ENCODE peak calls at places on chromosomes 5 and 9, in ten cellular contexts. X is NCI-H1092; H is aorta; M is Karpas-422; B is stimulated activated CD4-positive, alpha-beta T cell treated with anti-CD3 and anti-CD28 coated beads, Interleukin-1b, Interleukin-23, amount 100 ng/mL, for 1 hour; N is stomach; F is posterior cingulate gyrus; L is stimulated activated CD8-positive, alpha-beta memory T cell treated with anti-CD3 and anti-CD28 coated beads, Interleukin-2, amount 100 ng/mL, for 1 hour; Q is cerebellum; K is tibial nerve. A is an unnamed sample.

GRCh38 chr5:59117320-59117719 is 534.4 kb downstream of the RAB3C start:
- DNase-seq in Q (no peak), L (no peak), M (no peak), F (no peak), K (no peak), N (no peak), B (no peak), H (no peak), X (no peak), A (no peak)

GRCh38 chr9:93397664-93398381 is 53.7 kb upstream of the FAM120A start:
- DNase-seq in N (no peak), Q (no peak), L (no peak), X (no peak), F (no peak), H (no peak), M (no peak), K (no peak), B (no peak), A (no peak)

GRCh38 chr5:135343417-135343816 is 55.6 kb downstream of the MACROH2A1 start:
- DNase-seq in M (no peak), B (no peak), H (no peak), X (no peak), K (no peak), L (no peak), N (no peak), F (no peak), Q (no peak), A (no peak)

GRCh38 chr9:94705162-94705712 is 21.3 kb upstream of the AOPEP start:
- DNase-seq in B (no peak), H (no peak), X (no peak), M (no peak), N (no peak), L (no peak), F (no peak), K (no peak), Q (no peak), A (no peak)

GRCh38 chr9:118928723-118929122 is 440.5 kb downstream of the BRINP1 start:
- DNase-seq in B (no peak), X (no peak), Q (no peak), L (no peak), N (no peak), K (no peak), M (no peak), F (no peak), H (no peak), A (no peak)

GRCh38 chr9:91502475-91502874 is 78.8 kb upstream of the NFIL3 start:
- DNase-seq in N (no peak), B (no peak), L (no peak), M (no peak), Q (no peak), X (no peak), F (no peak), K (no peak), H (no peak), A (no peak)

GRCh38 chr9:78567693-78568092 is 270.8 kb downstream of the PSAT1 start:
- DNase-seq in X (no peak), M (no peak), N (no peak), Q (no peak), B (no peak), H (no peak), L (no peak), F (no peak), K (no peak), A (no peak)

GRCh38 chr9:122205176-122205575 is 23.6 kb downstream of the LHX6 start:
- DNase-seq in K (no peak), X (no peak), H (no peak), M (no peak), B (no peak), F (no peak), L (no peak), Q (no peak), N (no peak), A (no peak)

GRCh38 chr5:172694061-172694460 is 53.0 kb downstream of the NEURL1B start:
- DNase-seq in H (no peak), F (no peak), B (no peak), N (no peak), M (no peak), Q (no peak), L (no peak), X (no peak), K (no peak), A (no peak)

GRCh38 chr5:175872287-175873089 is 1.1 kb downstream of the CPLX2 start:
- DNase-seq in H (no peak), L (no peak), Q (peak), M (no peak), X (no peak), B (no peak), F (no peak), K (no peak), N (no peak), A (no peak)

GRCh38 chr9:136566899-136567298 is 21.1 kb upstream of the NOTCH1 start:
- DNase-seq in H (no peak), N (peak), M (no peak), L (no peak), X (no peak), F (peak), K (peak), B (no peak), Q (peak), A (no peak)

GRCh38 chr9:96121162-96121561 is 180.8 kb downstream of the HSD17B3 start:
- DNase-seq in L (no peak), M (no peak), N (no peak), H (no peak), Q (no peak), X (no peak), F (no peak), B (no peak), K (no peak), A (no peak)

GRCh38 chr9:126797903-126798302 is 6.9 kb upstream of the ZBTB43 start:
- DNase-seq in B (no peak), X (no peak), H (no peak), K (no peak), F (no peak), M (no peak), L (no peak), Q (no peak), N (no peak), A (no peak)

GRCh38 chr5:31987985-31988710 is 186.0 kb downstream of the GOLPH3 start:
- DNase-seq in N (no peak), K (no peak), L (no peak), B (no peak), F (no peak), Q (no peak), M (no peak), H (no peak), X (no peak), A (no peak)

GRCh38 chr5:65163698-65164097 is 318.0 kb downstream of the ADAMTS6 start:
- DNase-seq in X (no peak), Q (no peak), H (no peak), F (no peak), L (no peak), K (no peak), B (no peak), N (no peak), M (no peak), A (no peak)

GRCh38 chr5:146919304-146919703 is 40.7 kb upstream of the PPP2R2B start:
- DNase-seq in N (no peak), L (no peak), H (no peak), M (no peak), X (no peak), Q (no peak), K (no peak), F (no peak), B (no peak), A (no peak)

GRCh38 chr9:21395778-21396717 is 10.8 kb upstream of the IFNA2 start:
- DNase-seq in H (peak), F (peak), M (peak), K (no peak), L (peak), X (peak), B (peak), Q (peak), N (peak), A (peak)

GRCh38 chr9:98396236-98396635 is 140.8 kb upstream of the TBC1D2 start:
- DNase-seq in X (no peak), M (no peak), K (no peak), B (no peak), N (no peak), L (no peak), Q (no peak), H (no peak), F (no peak), A (no peak)

GRCh38 chr9:127318651-127319167 is 54.1 kb downstream of the GARNL3 start:
- DNase-seq in M (peak), Q (no peak), N (no peak), F (no peak), H (no peak), B (no peak), K (no peak), X (no peak), L (no peak), A (no peak)

GRCh38 chr5:58460727-58461286 is 921 bp upstream of the PLK2 start:
- DNase-seq in H (peak), M (peak), K (peak), L (peak), F (peak), N (peak), B (peak), X (peak), Q (peak), A (peak)

GRCh38 chr9:4118666-4119065 is 181.2 kb downstream of the GLIS3 start:
- DNase-seq in N (no peak), Q (no peak), K (no peak), M (no peak), B (no peak), F (no peak), H (no peak), L (no peak), X (no peak), A (no peak)

GRCh38 chr5:13566903-13567339 is 377.6 kb downstream of the DNAH5 start:
- DNase-seq in X (no peak), F (no peak), M (no peak), L (no peak), N (no peak), Q (no peak), H (no peak), B (no peak), K (no peak), A (no peak)

GRCh38 chr5:87539839-87540238 is 127.1 kb upstream of the CCNH start:
- DNase-seq in B (no peak), Q (no peak), H (no peak), K (no peak), M (no peak), X (no peak), N (no peak), L (no peak), F (no peak), A (no peak)

GRCh38 chr5:6717247-6717646 is 4.0 kb downstream of the TENT4A start:
- DNase-seq in K (no peak), B (no peak), H (no peak), F (no peak), M (no peak), L (no peak), Q (no peak), X (no peak), N (no peak), A (no peak)

GRCh38 chr5:142317173-142317572 is 7.6 kb downstream of the SPRY4 start:
- DNase-seq in K (no peak), H (no peak), X (no peak), F (no peak), M (no peak), Q (no peak), L (no peak), N (no peak), B (no peak), A (no peak)

GRCh38 chr9:99011161-99011709 is 67.5 kb downstream of the COL15A1 start:
- DNase-seq in K (no peak), X (peak), Q (no peak), B (no peak), M (no peak), N (no peak), L (no peak), H (no peak), F (no peak), A (peak)

GRCh38 chr9:37966443-37967271 is 62.7 kb upstream of the SLC25A51 start:
- DNase-seq in L (no peak), B (no peak), X (no peak), Q (no peak), H (peak), M (no peak), N (peak), K (no peak), F (no peak), A (no peak)

GRCh38 chr5:38755171-38755570 is 90.6 kb upstream of the OSMR start:
- DNase-seq in K (no peak), Q (no peak), M (no peak), F (no peak), B (no peak), X (no peak), H (no peak), L (no peak), N (no peak), A (no peak)

GRCh38 chr9:118577121-118577520 is 792.1 kb downstream of the BRINP1 start:
- DNase-seq in M (no peak), N (no peak), K (no peak), Q (no peak), L (no peak), X (no peak), F (no peak), B (no peak), H (no peak), A (no peak)

GRCh38 chr5:19837536-19838179 is 150.3 kb downstream of the CDH18 start:
- DNase-seq in M (no peak), N (no peak), B (no peak), L (no peak), F (peak), H (no peak), Q (peak), X (no peak), K (no peak), A (no peak)

GRCh38 chr9:69822091-69822750 is 1.6 kb downstream of the CFAP95 start:
- DNase-seq in L (no peak), K (no peak), B (no peak), F (no peak), N (no peak), M (peak), X (no peak), H (no peak), Q (no peak), A (no peak)

GRCh38 chr5:127854520-127854919 is 151.3 kb downstream of the CCDC192 start:
- DNase-seq in B (no peak), Q (no peak), M (no peak), K (no peak), H (no peak), F (no peak), N (no peak), X (no peak), L (no peak), A (no peak)

GRCh38 chr9:126609711-126610388 is 3.9 kb upstream of the LMX1B start:
- DNase-seq in F (no peak), H (no peak), B (no peak), Q (no peak), K (no peak), L (no peak), M (no peak), X (no peak), N (no peak), A (no peak)

GRCh38 chr9:83933804-83934203 is 12.6 kb upstream of the KIF27 start:
- DNase-seq in Q (no peak), B (no peak), F (no peak), L (no peak), K (no peak), X (no peak), N (no peak), H (no peak), M (no peak), A (no peak)

GRCh38 chr9:110048473-110048975 is 159.4 kb downstream of the C9orf152 start:
- DNase-seq in H (peak), Q (peak), N (peak), K (peak), X (peak), F (peak), M (peak), B (peak), L (peak), A (peak)

GRCh38 chr5:174320051-174320450 is 274.5 kb downstream of the NSG2 start:
- DNase-seq in X (no peak), B (no peak), Q (no peak), L (no peak), M (no peak), H (no peak), K (no peak), N (no peak), F (no peak), A (no peak)

GRCh38 chr9:123871781-123872180 is 58.1 kb downstream of the DENND1A start:
- DNase-seq in M (no peak), B (no peak), K (no peak), L (no peak), N (no peak), H (no peak), Q (peak), F (peak), X (no peak), A (no peak)

GRCh38 chr9:98034593-98035546 is 21.7 kb upstream of the NANS start:
- DNase-seq in Q (peak), K (peak), M (peak), X (peak), L (peak), B (peak), F (peak), N (peak), H (peak), A (peak)